ENCODE peak calls at places on chromosome 7, in five cellular contexts. P, X, S, E and K are unnamed samples.

GRCh38 chr7:45484094-45484493 is 90.1 kb upstream of the ADCY1 start:
- DNase-seq in E (no peak), S (no peak), X (no peak), P (no peak), K (no peak)

GRCh38 chr7:123259759-123260158 is 60.0 kb upstream of the SLC13A1 start:
- DNase-seq in X (no peak), P (no peak), S (no peak), E (no peak), K (no peak)

GRCh38 chr7:139321071-139321745 is 19.9 kb upstream of the FMC1 start:
- DNase-seq in S (no peak), E (no peak), X (no peak), P (peak; percentile 43), K (peak; percentile 33)

GRCh38 chr7:117350027-117350426 is 27.2 kb upstream of the WNT2 start:
- DNase-seq in P (no peak), X (no peak), E (no peak), S (no peak), K (no peak)

GRCh38 chr7:157352506-157352905 is 15.7 kb downstream of the DNAJB6 start:
- DNase-seq in E (no peak), S (no peak), X (no peak), P (no peak), K (no peak)

GRCh38 chr7:117251687-117252086 is 71.2 kb downstream of the WNT2 start:
- DNase-seq in X (no peak), P (no peak), S (peak; percentile 25), E (no peak), K (no peak)

GRCh38 chr7:19110026-19110777 is 7.2 kb downstream of the TWIST1 start:
- DNase-seq in X (no peak), P (no peak), S (no peak), E (no peak), K (no peak)

GRCh38 chr7:20798081-20798693 is 11.5 kb upstream of the SP8 start:
- DNase-seq in X (peak; percentile 76), E (no peak), S (no peak), P (peak; percentile 41), K (no peak)

GRCh38 chr7:27112960-27113949 is 10.8 kb upstream of the HOXA2 start:
- DNase-seq in S (no peak), E (no peak), P (peak; percentile 84), X (peak; percentile 86), K (no peak)

GRCh38 chr7:44281811-44282600 is 43.4 kb downstream of the CAMK2B start:
- DNase-seq in X (no peak), P (no peak), E (no peak), S (no peak), K (no peak)

GRCh38 chr7:88456490-88456889 is 149.8 kb upstream of the STEAP4 start:
- DNase-seq in P (no peak), S (no peak), X (peak; percentile 24), E (no peak), K (no peak)

GRCh38 chr7:158529181-158530096 is 58.2 kb downstream of the PTPRN2 start:
- DNase-seq in P (no peak), X (no peak), E (no peak), S (no peak), K (peak; percentile 11)

GRCh38 chr7:82441916-82442478 is 1.6 kb downstream of the CACNA2D1 start:
- DNase-seq in S (no peak), P (peak; percentile 6), X (no peak), E (no peak), K (peak; percentile 52)

GRCh38 chr7:19026888-19027287 is 90.5 kb downstream of the TWIST1 start:
- DNase-seq in X (no peak), E (peak; percentile 26), S (no peak), P (peak; percentile 23), K (peak; percentile 88)

GRCh38 chr7:4634166-4634565 is 47.9 kb upstream of the FOXK1 start:
- DNase-seq in S (no peak), P (no peak), X (no peak), E (no peak), K (peak; percentile 71)

GRCh38 chr7:101998029-101998903 is 180.8 kb downstream of the CUX1 start:
- DNase-seq in X (no peak), P (no peak), E (no peak), S (no peak), K (no peak)

GRCh38 chr7:80481196-80481884 is 30.5 kb downstream of the GNAT3 start:
- DNase-seq in X (no peak), E (no peak), P (peak; percentile 82), S (peak; percentile 25), K (peak; percentile 85)

GRCh38 chr7:4753610-4754432 is 21.6 kb upstream of the AP5Z1 start:
- DNase-seq in X (peak; percentile 90), S (no peak), P (peak; percentile 79), E (no peak), K (peak; percentile 53)

GRCh38 chr7:158527902-158528502 is 59.6 kb downstream of the PTPRN2 start:
- DNase-seq in X (no peak), E (no peak), S (no peak), P (no peak), K (no peak)

GRCh38 chr7:146655928-146656797 is 539.6 kb downstream of the CNTNAP2 start:
- DNase-seq in S (peak; percentile 10), X (no peak), E (no peak), P (peak; percentile 55), K (no peak)

GRCh38 chr7:21543528-21544302 is 876 bp downstream of the DNAH11 start:
- DNase-seq in P (peak; percentile 55), X (no peak), S (no peak), E (no peak), K (peak; percentile 65)

GRCh38 chr7:156861212-156861611 is 31.8 kb downstream of the LMBR1 start:
- DNase-seq in S (no peak), E (no peak), X (no peak), P (no peak), K (no peak)

GRCh38 chr7:64965594-64965993 is 25.2 kb downstream of the ZNF117 start:
- DNase-seq in E (no peak), X (no peak), P (no peak), S (no peak), K (no peak)

GRCh38 chr7:133275441-133276105 is 22.7 kb downstream of the EXOC4 start:
- DNase-seq in P (no peak), X (no peak), E (peak; percentile 1), S (no peak), K (no peak)

GRCh38 chr7:47539398-47540052 is 42.4 kb downstream of the TNS3 start:
- DNase-seq in P (no peak), E (no peak), S (peak; percentile 92), X (no peak), K (no peak)

GRCh38 chr7:111053035-111053434 is 37.9 kb upstream of the LRRN3 start:
- DNase-seq in X (no peak), S (no peak), P (no peak), E (no peak), K (no peak)

GRCh38 chr7:91287685-91288084 is 23.5 kb downstream of the FZD1 start:
- DNase-seq in X (no peak), S (no peak), P (no peak), E (no peak), K (no peak)

GRCh38 chr7:15396210-15397158 is 165.3 kb downstream of the AGMO start:
- DNase-seq in E (no peak), P (peak; percentile 27), S (no peak), X (no peak), K (no peak)

GRCh38 chr7:27745064-27745583 is 5.2 kb downstream of the TAX1BP1 start:
- DNase-seq in S (peak; percentile 44), P (peak; percentile 79), X (no peak), E (no peak), K (peak; percentile 53)

GRCh38 chr7:96426027-96426426 is 104.1 kb upstream of the SLC25A13 start:
- DNase-seq in P (peak; percentile 87), E (no peak), S (peak; percentile 16), X (no peak), K (peak; percentile 76)

GRCh38 chr7:126450269-126450671 is 802.5 kb downstream of the GRM8 start:
- DNase-seq in P (no peak), S (no peak), X (no peak), E (no peak), K (no peak)
- H3K4me3 ChIP-seq in P (no peak overlapping the region), S (no peak overlapping the region), X (no peak overlapping the region), E (no peak overlapping the region), K (no peak overlapping the region)

DNA sequence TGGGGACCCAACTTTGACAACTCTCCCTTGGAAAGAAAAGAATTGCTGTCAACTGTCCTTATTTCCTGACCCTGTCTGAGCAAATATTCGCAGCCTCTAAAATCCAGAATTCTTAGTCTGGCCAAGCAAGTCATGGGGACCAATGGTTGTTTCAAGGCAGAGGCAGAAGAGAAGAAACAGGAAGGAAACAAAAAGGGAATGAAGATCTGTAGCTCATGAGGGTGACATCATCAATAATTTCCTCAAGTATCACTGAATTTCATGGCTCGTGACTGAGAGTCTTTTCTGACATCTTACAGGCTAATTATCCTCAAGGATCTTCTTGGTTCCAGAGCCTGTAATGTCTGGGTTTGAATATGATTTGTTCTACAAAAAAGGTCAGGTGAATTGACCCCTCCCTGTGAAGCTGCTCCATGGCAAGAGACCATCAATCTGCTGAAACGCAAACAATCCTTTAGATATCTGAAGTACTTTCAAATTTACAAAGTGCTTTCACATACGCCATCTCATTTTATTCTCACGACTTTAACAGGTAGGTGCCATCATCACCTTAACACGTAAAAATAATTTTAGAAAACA is 5.8 kb downstream of the CDK6 start:
- DNase-seq in P (no peak), E (no peak), X (no peak), S (no peak), K (no peak)
- H3K4me3 ChIP-seq in P (no peak overlapping the region), E (no peak overlapping the region), X (peak overlapping the region; percentile 77), S (no peak overlapping the region), K (no peak overlapping the region)

GRCh38 chr7:151126500-151127137 is 40.3 kb downstream of the AGAP3 start:
- DNase-seq in X (peak; percentile 80), P (no peak), S (no peak), E (no peak), K (no peak)

GRCh38 chr7:151124899-151125399 is 38.7 kb downstream of the AGAP3 start:
- DNase-seq in S (no peak), E (no peak), X (no peak), P (no peak), K (no peak)

GRCh38 chr7:151124205-151124880 is 38.1 kb downstream of the AGAP3 start:
- DNase-seq in X (no peak), E (no peak), P (no peak), S (no peak), K (no peak)

GRCh38 chr7:151125459-151125834 is 39.2 kb downstream of the AGAP3 start:
- DNase-seq in S (no peak), E (no peak), X (peak; percentile 74), P (no peak), K (no peak)

GRCh38 chr7:151125835-151126481 is 39.7 kb downstream of the AGAP3 start:
- DNase-seq in S (no peak), X (peak; percentile 83), P (no peak), E (no peak), K (no peak)
- H3K4me3 ChIP-seq in S (peak overlapping the region; percentile 16), X (peak overlapping the region; percentile 37), P (no peak overlapping the region), E (peak overlapping the region; percentile 26), K (no peak overlapping the region)

DNA sequence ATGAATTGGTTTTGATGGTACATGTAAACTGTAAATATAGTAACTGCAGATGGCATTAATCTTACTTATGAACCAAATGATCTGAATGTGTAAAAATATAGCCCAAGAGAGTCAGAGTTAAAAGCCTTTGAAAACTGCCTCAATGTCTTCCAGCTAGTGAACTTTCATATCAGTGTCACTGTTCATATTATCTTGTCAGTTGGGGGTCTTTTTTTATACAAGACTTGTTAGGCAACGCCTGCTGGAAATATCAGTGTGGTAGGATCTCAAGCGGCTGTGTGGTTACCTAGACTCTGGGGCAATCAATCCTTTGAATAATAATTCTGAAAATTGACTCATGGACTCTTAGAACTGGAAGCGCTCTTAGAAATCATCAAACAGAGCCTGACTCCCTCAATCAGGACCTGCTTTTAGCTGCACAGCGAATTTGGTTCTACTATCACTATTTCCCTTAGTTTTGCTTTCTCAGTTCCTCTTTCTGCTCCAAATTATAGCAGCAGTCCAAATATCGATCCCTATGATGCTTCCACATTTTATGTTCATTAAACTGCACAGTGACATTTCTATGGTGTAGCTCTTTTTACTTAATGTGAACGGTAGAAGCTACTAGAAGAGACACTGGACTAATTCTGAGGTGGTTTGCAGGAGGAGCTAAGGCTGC is 100.1 kb upstream of the COL1A2 start:
- DNase-seq in S (no peak), X (no peak), P (no peak), E (no peak), K (no peak)
- H3K4me3 ChIP-seq in S (no peak overlapping the region), X (no peak overlapping the region), P (no peak overlapping the region), E (no peak overlapping the region), K (no peak overlapping the region)